ENCODE peak calls at places on chromosome 13, in five cellular contexts. One of them, this sample, is unnamed.

GRCh38 chr13:108957369-108958012 is 328.1 kb downstream of the MYO16 start:
- DNase-seq in foreskin melanocyte: peak; percentile 66
- DNase-seq in IMR-90: peak; percentile 85
- DNase-seq in HTR-8/SVneo: peak; percentile 26
- DNase-seq in Kasumi-1: no peak
- DNase-seq in this sample: peak; percentile 83

GRCh38 chr13:85508683-85509329 is 290.4 kb downstream of the SLITRK6 start:
- DNase-seq in foreskin melanocyte: no peak
- DNase-seq in IMR-90: no peak
- DNase-seq in HTR-8/SVneo: no peak
- DNase-seq in Kasumi-1: no peak
- DNase-seq in this sample: no peak

GRCh38 chr13:101634142-101634541 is 181.7 kb downstream of the ITGBL1 start:
- DNase-seq in foreskin melanocyte: no peak
- DNase-seq in IMR-90: no peak
- DNase-seq in HTR-8/SVneo: no peak
- DNase-seq in Kasumi-1: no peak
- DNase-seq in this sample: no peak

GRCh38 chr13:100674363-100674847 is at the start of gene TMTC4:
- DNase-seq in foreskin melanocyte: peak; percentile 10
- DNase-seq in IMR-90: no peak
- DNase-seq in HTR-8/SVneo: no peak
- DNase-seq in Kasumi-1: no peak
- DNase-seq in this sample: no peak

GRCh38 chr13:102035969-102036368 is 365.9 kb downstream of the FGF14 start:
- DNase-seq in foreskin melanocyte: no peak
- DNase-seq in IMR-90: no peak
- DNase-seq in HTR-8/SVneo: no peak
- DNase-seq in Kasumi-1: no peak
- DNase-seq in this sample: no peak

GRCh38 chr13:31352467-31352866 is 152.7 kb downstream of the B3GLCT start:
- DNase-seq in foreskin melanocyte: no peak
- DNase-seq in IMR-90: no peak
- DNase-seq in HTR-8/SVneo: no peak
- DNase-seq in Kasumi-1: no peak
- DNase-seq in this sample: no peak

GRCh38 chr13:87986639-87987250 is 315.6 kb downstream of the SLITRK5 start:
- DNase-seq in foreskin melanocyte: no peak
- DNase-seq in IMR-90: no peak
- DNase-seq in HTR-8/SVneo: no peak
- DNase-seq in Kasumi-1: no peak
- DNase-seq in this sample: no peak

GRCh38 chr13:107035778-107036177 is 467.8 kb upstream of the ARGLU1 start:
- DNase-seq in foreskin melanocyte: no peak
- DNase-seq in IMR-90: peak; percentile 89
- DNase-seq in HTR-8/SVneo: no peak
- DNase-seq in Kasumi-1: no peak
- DNase-seq in this sample: no peak

GRCh38 chr13:99610702-99611289 is 109.5 kb downstream of the TM9SF2 start:
- DNase-seq in foreskin melanocyte: peak; percentile 59
- DNase-seq in IMR-90: no peak
- DNase-seq in HTR-8/SVneo: no peak
- DNase-seq in Kasumi-1: peak; percentile 6
- DNase-seq in this sample: no peak

GRCh38 chr13:31175847-31176536 is 14.3 kb upstream of the HSPH1 start:
- DNase-seq in foreskin melanocyte: no peak
- DNase-seq in IMR-90: no peak
- DNase-seq in HTR-8/SVneo: no peak
- DNase-seq in Kasumi-1: no peak
- DNase-seq in this sample: no peak

GRCh38 chr13:51425410-51426042 is 27.3 kb downstream of the INTS6 start:
- DNase-seq in foreskin melanocyte: no peak
- DNase-seq in IMR-90: peak; percentile 60
- DNase-seq in HTR-8/SVneo: no peak
- DNase-seq in Kasumi-1: no peak
- DNase-seq in this sample: no peak

GRCh38 chr13:102091231-102091630 is 310.6 kb downstream of the FGF14 start:
- DNase-seq in foreskin melanocyte: no peak
- DNase-seq in IMR-90: no peak
- DNase-seq in HTR-8/SVneo: no peak
- DNase-seq in Kasumi-1: no peak
- DNase-seq in this sample: peak; percentile 29

GRCh38 chr13:64248371-64249065 is 2832.9 kb upstream of the PCDH20 start:
- DNase-seq in foreskin melanocyte: no peak
- DNase-seq in IMR-90: peak; percentile 33
- DNase-seq in HTR-8/SVneo: peak; percentile 1
- DNase-seq in Kasumi-1: no peak
- DNase-seq in this sample: no peak

GRCh38 chr13:55516610-55517009 is 1624.1 kb upstream of the PRR20A start:
- DNase-seq in foreskin melanocyte: no peak
- DNase-seq in IMR-90: no peak
- DNase-seq in HTR-8/SVneo: no peak
- DNase-seq in Kasumi-1: no peak
- DNase-seq in this sample: no peak

GRCh38 chr13:45500492-45501174 is 35.9 kb downstream of the COG3 start:
- DNase-seq in foreskin melanocyte: peak; percentile 98
- DNase-seq in IMR-90: peak; percentile 96
- DNase-seq in HTR-8/SVneo: peak; percentile 27
- DNase-seq in Kasumi-1: no peak
- DNase-seq in this sample: peak; percentile 84

GRCh38 chr13:28494861-28495585 is at the start of gene FLT1:
- DNase-seq in foreskin melanocyte: no peak
- DNase-seq in IMR-90: peak; percentile 38
- DNase-seq in HTR-8/SVneo: no peak
- DNase-seq in Kasumi-1: no peak
- DNase-seq in this sample: no peak

GRCh38 chr13:99694251-99694650 is 193.0 kb downstream of the TM9SF2 start:
- DNase-seq in foreskin melanocyte: no peak
- DNase-seq in IMR-90: no peak
- DNase-seq in HTR-8/SVneo: no peak
- DNase-seq in Kasumi-1: no peak
- DNase-seq in this sample: no peak

GRCh38 chr13:73171242-73171641 is 112.4 kb downstream of the KLF5 start:
- DNase-seq in foreskin melanocyte: no peak
- DNase-seq in IMR-90: no peak
- DNase-seq in HTR-8/SVneo: no peak
- DNase-seq in Kasumi-1: no peak
- DNase-seq in this sample: no peak

GRCh38 chr13:28297341-28297740 is 159.0 kb downstream of the PAN3 start:
- DNase-seq in foreskin melanocyte: no peak
- DNase-seq in IMR-90: no peak
- DNase-seq in HTR-8/SVneo: no peak
- DNase-seq in Kasumi-1: no peak
- DNase-seq in this sample: peak; percentile 70

GRCh38 chr13:80011448-80012212 is 329.3 kb downstream of the SPRY2 start:
- DNase-seq in foreskin melanocyte: peak; percentile 33
- DNase-seq in IMR-90: no peak
- DNase-seq in HTR-8/SVneo: no peak
- DNase-seq in Kasumi-1: no peak
- DNase-seq in this sample: peak; percentile 55

GRCh38 chr13:20647758-20648157 is 55.7 kb upstream of the IL17D start:
- DNase-seq in foreskin melanocyte: no peak
- DNase-seq in IMR-90: no peak
- DNase-seq in HTR-8/SVneo: no peak
- DNase-seq in Kasumi-1: no peak
- DNase-seq in this sample: no peak

GRCh38 chr13:99206226-99206625 is 5.6 kb downstream of the UBAC2 start:
- DNase-seq in foreskin melanocyte: no peak
- DNase-seq in IMR-90: no peak
- DNase-seq in HTR-8/SVneo: no peak
- DNase-seq in Kasumi-1: no peak
- DNase-seq in this sample: no peak

GRCh38 chr13:74929436-74929835 is 552.5 kb downstream of the TBC1D4 start:
- DNase-seq in foreskin melanocyte: no peak
- DNase-seq in IMR-90: no peak
- DNase-seq in HTR-8/SVneo: no peak
- DNase-seq in Kasumi-1: no peak
- DNase-seq in this sample: no peak

GRCh38 chr13:24861617-24862362 is 97.8 kb downstream of the RNF17 start:
- DNase-seq in foreskin melanocyte: no peak
- DNase-seq in IMR-90: no peak
- DNase-seq in HTR-8/SVneo: no peak
- DNase-seq in Kasumi-1: no peak
- DNase-seq in this sample: no peak

GRCh38 chr13:51207881-51208280 is 14.3 kb upstream of the FAM124A start:
- DNase-seq in foreskin melanocyte: no peak
- DNase-seq in IMR-90: no peak
- DNase-seq in HTR-8/SVneo: no peak
- DNase-seq in Kasumi-1: no peak
- DNase-seq in this sample: no peak

GRCh38 chr13:71860547-71861131 is 6.4 kb downstream of the DACH1 start:
- DNase-seq in foreskin melanocyte: no peak
- DNase-seq in IMR-90: no peak
- DNase-seq in HTR-8/SVneo: no peak
- DNase-seq in Kasumi-1: no peak
- DNase-seq in this sample: no peak

GRCh38 chr13:89574077-89574476 is 1773.4 kb upstream of the MIR17HG start:
- DNase-seq in foreskin melanocyte: no peak
- DNase-seq in IMR-90: no peak
- DNase-seq in HTR-8/SVneo: no peak
- DNase-seq in Kasumi-1: no peak
- DNase-seq in this sample: no peak

GRCh38 chr13:23020246-23020843 is 160.4 kb upstream of the SGCG start:
- DNase-seq in foreskin melanocyte: peak; percentile 26
- DNase-seq in IMR-90: peak; percentile 57
- DNase-seq in HTR-8/SVneo: peak; percentile 10
- DNase-seq in Kasumi-1: peak; percentile 28
- DNase-seq in this sample: peak; percentile 57

GRCh38 chr13:112744306-112745021 is 54.6 kb downstream of the ATP11A start:
- DNase-seq in foreskin melanocyte: no peak
- DNase-seq in IMR-90: peak; percentile 63
- DNase-seq in HTR-8/SVneo: no peak
- DNase-seq in Kasumi-1: no peak
- DNase-seq in this sample: peak; percentile 49

GRCh38 chr13:46906440-46906839 is 9.6 kb upstream of the HTR2A start:
- DNase-seq in foreskin melanocyte: no peak
- DNase-seq in IMR-90: no peak
- DNase-seq in HTR-8/SVneo: no peak
- DNase-seq in Kasumi-1: no peak
- DNase-seq in this sample: no peak

GRCh38 chr13:50529154-50529882 is 314.2 kb downstream of the DLEU7 start:
- DNase-seq in foreskin melanocyte: peak; percentile 97
- DNase-seq in IMR-90: peak; percentile 89
- DNase-seq in HTR-8/SVneo: no peak
- DNase-seq in Kasumi-1: no peak
- DNase-seq in this sample: peak; percentile 71

GRCh38 chr13:102872531-102872930 is 26.7 kb downstream of the ERCC5 start:
- DNase-seq in foreskin melanocyte: no peak
- DNase-seq in IMR-90: no peak
- DNase-seq in HTR-8/SVneo: no peak
- DNase-seq in Kasumi-1: no peak
- DNase-seq in this sample: no peak

GRCh38 chr13:88303157-88303556 is 632.0 kb downstream of the SLITRK5 start:
- DNase-seq in foreskin melanocyte: no peak
- DNase-seq in IMR-90: no peak
- DNase-seq in HTR-8/SVneo: no peak
- DNase-seq in Kasumi-1: no peak
- DNase-seq in this sample: no peak

GRCh38 chr13:85558118-85558517 is 241.1 kb downstream of the SLITRK6 start:
- DNase-seq in foreskin melanocyte: no peak
- DNase-seq in IMR-90: no peak
- DNase-seq in HTR-8/SVneo: no peak
- DNase-seq in Kasumi-1: no peak
- DNase-seq in this sample: no peak

GRCh38 chr13:50596776-50597203 is 246.7 kb downstream of the DLEU7 start:
- DNase-seq in foreskin melanocyte: no peak
- DNase-seq in IMR-90: no peak
- DNase-seq in HTR-8/SVneo: no peak
- DNase-seq in Kasumi-1: no peak
- DNase-seq in this sample: no peak

GRCh38 chr13:67123165-67123564 is 107.0 kb downstream of the PCDH9 start:
- DNase-seq in foreskin melanocyte: no peak
- DNase-seq in IMR-90: no peak
- DNase-seq in HTR-8/SVneo: no peak
- DNase-seq in Kasumi-1: no peak
- DNase-seq in this sample: no peak

This sample was measured in A172.